ENCODE peak calls at places on chromosomes 4 and X, in six cellular contexts. E is K562, M is GM12891, R is GM12878, T is H1, C is HepG2. Y is an unnamed sample.

GRCh38 chrX:39903937-39904336 is 193.8 kb downstream of the BCOR start:
- DNase-seq in E (no peak), M (no peak), R (no peak), T (no peak), C (no peak), Y (no peak)

GRCh38 chr4:119656986-119657635 is 28.5 kb upstream of the PDE5A start:
- DNase-seq in E (no peak), M (no peak), R (no peak), T (no peak), C (no peak), Y (no peak)

GRCh38 chrX:13463608-13464007 is 105.8 kb upstream of the EGFL6 start:
- DNase-seq in E (no peak), M (no peak), R (no peak), T (no peak), C (no peak), Y (no peak)

GRCh38 chrX:112798736-112799135 is 41.9 kb downstream of the AMOT start:
- DNase-seq in E (no peak), M (no peak), R (no peak), T (no peak), C (no peak), Y (no peak)

GRCh38 chr4:80172203-80172602 is 25.1 kb upstream of the PRDM8 start:
- DNase-seq in E (no peak), M (no peak), R (no peak), T (no peak), C (no peak), Y (no peak)

GRCh38 chr4:107854326-107855030 is 29.7 kb downstream of the SGMS2 start:
- DNase-seq in E (no peak), M (no peak), R (no peak), T (no peak), C (no peak), Y (no peak)

GRCh38 chrX:29617276-29617675 is 598.1 kb upstream of the MAGEB2 start:
- DNase-seq in E (no peak), M (no peak), R (no peak), T (no peak), C (no peak), Y (no peak)

GRCh38 chrX:105314468-105314867 is 94.0 kb upstream of the TEX13A start:
- DNase-seq in E (no peak), M (no peak), R (no peak), T (no peak), C (no peak), Y (no peak)

GRCh38 chrX:1242901-1243402 is 25.7 kb upstream of the CSF2RA start:
- DNase-seq in E (no peak), M (no peak), R (peak; percentile 51), T (no peak), C (no peak), Y (no peak)

GRCh38 chrX:5957506-5957905 is 271.2 kb downstream of the NLGN4X start:
- DNase-seq in E (no peak), M (no peak), R (no peak), T (no peak), C (no peak), Y (no peak)

GRCh38 chr4:24235609-24236008 is 345.8 kb upstream of the PPARGC1A start:
- DNase-seq in E (no peak), M (no peak), R (no peak), T (no peak), C (no peak), Y (no peak)

GRCh38 chr4:40190880-40191815 is 5.7 kb upstream of the RHOH start:
- DNase-seq in E (no peak), M (no peak), R (no peak), T (peak; percentile 42), C (peak; percentile 75), Y (no peak)

GRCh38 chr4:54227261-54228063 is 1.6 kb upstream of the PDGFRA start:
- DNase-seq in E (no peak), M (no peak), R (no peak), T (peak; percentile 64), C (no peak), Y (no peak)

GRCh38 chr4:114780205-114780604 is 181.6 kb downstream of the UGT8 start:
- DNase-seq in E (no peak), M (no peak), R (no peak), T (no peak), C (peak; percentile 14), Y (no peak)

GRCh38 chr4:6855692-6856297 is 53.8 kb upstream of the TBC1D14 start:
- DNase-seq in E (peak; percentile 60), M (no peak), R (peak; percentile 94), T (no peak), C (peak; percentile 20), Y (peak; percentile 20)

GRCh38 chr4:41865306-41865980 is 69.8 kb upstream of the TMEM33 start:
- DNase-seq in E (no peak), M (no peak), R (no peak), T (peak; percentile 55), C (no peak), Y (no peak)

GRCh38 chr4:147542229-147542990 is 61.5 kb downstream of the EDNRA start:
- DNase-seq in E (no peak), M (no peak), R (no peak), T (no peak), C (no peak), Y (no peak)

GRCh38 chr4:48954314-48954713 is 31.8 kb upstream of the CWH43 start:
- DNase-seq in E (no peak), M (no peak), R (no peak), T (no peak), C (no peak), Y (no peak)

GRCh38 chrX:42567268-42567667 is 210.7 kb downstream of the PPP1R2C start:
- DNase-seq in E (no peak), M (no peak), R (no peak), T (no peak), C (no peak), Y (no peak)

GRCh38 chrX:136747003-136747986 is 33.4 kb downstream of the ARHGEF6 start:
- DNase-seq in E (no peak), M (no peak), R (no peak), T (no peak), C (no peak), Y (no peak)

GRCh38 chrX:154607370-154607769 is 11.7 kb downstream of the CTAG1B start:
- DNase-seq in E (no peak), M (no peak), R (no peak), T (no peak), C (peak; percentile 37), Y (no peak)

GRCh38 chrX:100662153-100662552 is 18.2 kb downstream of the SRPX2 start:
- DNase-seq in E (no peak), M (no peak), R (no peak), T (no peak), C (no peak), Y (no peak)

GRCh38 chr4:61958591-61958990 is 758.5 kb downstream of the ADGRL3 start:
- DNase-seq in E (no peak), M (no peak), R (no peak), T (no peak), C (no peak), Y (no peak)

GRCh38 chrX:22135171-22135711 is 103.1 kb downstream of the PHEX start:
- DNase-seq in E (no peak), M (no peak), R (no peak), T (no peak), C (no peak), Y (no peak)

GRCh38 chr4:41207330-41207831 is 7.0 kb downstream of the APBB2 start:
- DNase-seq in E (no peak), M (no peak), R (no peak), T (no peak), C (no peak), Y (no peak)

GRCh38 chr4:134999169-134999568 is 797.6 kb upstream of the PABPC4L start:
- DNase-seq in E (no peak), M (no peak), R (no peak), T (no peak), C (no peak), Y (no peak)

GRCh38 chrX:39002466-39002865 is 201.2 kb downstream of the MID1IP1 start:
- DNase-seq in E (no peak), M (no peak), R (no peak), T (no peak), C (no peak), Y (no peak)

GRCh38 chr4:576991-577498 is 950 bp upstream of the TMEM271 start:
- DNase-seq in E (no peak), M (no peak), R (no peak), T (no peak), C (no peak), Y (no peak)
- TF ChIP-seq POLR2AphosphoS5 in E (no peak), M (no peak), R (no peak), T (no peak), C (no peak), Y (no peak)

GRCh38 chr4:2254665-2255500 is 7.0 kb downstream of the MXD4 start:
- DNase-seq in E (no peak), M (no peak), R (no peak), T (no peak), C (no peak), Y (no peak)
- TF ChIP-seq TAF1 in E (no peak), M (no peak), R (no peak), T (no peak), C (no peak), Y (no peak)

DNA sequence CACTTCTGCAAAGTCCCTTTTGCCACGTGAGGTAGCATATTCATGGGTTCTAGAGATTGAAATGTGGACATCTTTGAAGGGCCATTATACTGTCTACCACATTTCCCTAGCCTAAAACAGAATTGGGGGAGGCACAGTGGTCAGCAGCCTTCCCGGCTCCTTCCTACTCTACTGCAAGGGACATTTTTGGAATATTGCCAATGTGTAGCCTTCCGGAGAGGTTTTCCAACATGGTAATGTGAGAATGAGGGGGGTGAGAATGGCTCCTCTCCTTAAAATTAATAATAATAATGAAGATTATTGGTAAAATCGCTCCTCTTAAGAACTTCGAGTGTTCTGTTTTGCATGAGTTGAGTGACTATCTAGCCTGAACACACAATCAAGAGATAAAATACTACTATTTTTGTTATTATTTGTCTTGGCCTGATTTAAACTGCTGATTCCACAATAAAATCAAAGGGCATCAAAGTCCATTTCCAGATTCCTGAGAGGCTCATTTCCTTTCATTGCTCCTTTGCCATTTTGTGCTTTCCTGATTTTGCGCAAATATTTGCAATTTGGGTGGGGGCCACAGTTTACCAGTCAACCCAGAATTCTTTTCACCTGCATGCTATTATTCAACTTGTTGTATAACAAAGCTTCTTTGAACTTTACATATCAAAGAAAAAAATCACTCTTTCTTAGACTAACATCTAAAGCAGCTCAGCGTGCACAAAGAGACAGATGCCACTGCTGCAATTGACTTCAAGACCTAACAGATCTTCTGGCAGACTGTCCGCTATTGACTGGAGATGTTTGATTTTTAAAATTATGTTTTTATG is 27.0 kb upstream of the TSPAN5 start:
- DNase-seq in E (no peak), M (no peak), R (no peak), T (no peak), C (no peak), Y (no peak)
- TF ChIP-seq POLR2A in E (no peak), M (no peak), R (no peak), T (no peak), C (no peak), Y (no peak)

DNA sequence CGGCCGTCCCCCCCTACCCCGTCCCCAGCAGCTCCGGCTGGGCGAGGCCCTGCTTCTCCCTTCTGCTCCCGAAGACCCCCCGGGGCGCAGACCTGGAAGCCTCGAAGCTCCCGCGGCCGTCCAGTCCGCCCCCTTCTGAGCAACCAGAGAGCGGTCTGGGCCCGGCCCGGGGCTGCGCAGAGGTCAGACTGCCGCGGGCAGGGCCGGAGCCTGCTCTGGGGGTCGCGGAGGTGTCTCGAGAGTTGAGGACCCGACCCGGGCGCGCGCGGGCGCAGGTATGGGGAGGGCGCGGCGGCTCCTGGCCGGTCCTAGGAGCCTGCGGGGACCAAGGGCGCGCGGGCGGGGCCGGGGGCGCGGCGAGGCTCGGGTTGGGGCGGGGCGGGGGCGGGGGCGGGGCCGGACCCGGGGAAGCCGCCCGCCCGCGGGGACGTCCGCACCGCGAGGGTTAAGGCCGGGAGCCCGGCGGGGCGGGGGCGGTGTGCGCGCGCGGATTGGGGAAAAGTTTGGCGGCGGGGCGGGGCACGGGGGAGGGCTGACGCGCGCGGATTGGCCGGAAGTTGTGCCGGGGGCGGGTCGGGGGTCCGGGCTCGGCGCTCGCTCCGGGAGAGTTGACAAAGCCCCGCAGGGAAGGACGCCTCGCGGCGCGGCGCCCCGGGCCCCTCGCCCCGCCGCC is at the start of gene FGFRL1:
- DNase-seq in E (peak; percentile 96), M (peak; percentile 90), R (no peak), T (peak; percentile 91), C (peak; percentile 70), Y (peak; percentile 91)
- TF ChIP-seq POLR2AphosphoS5 in E (no peak), M (no peak), R (no peak), T (no peak), C (no peak), Y (no peak)